ENCODE peak calls at places on chromosomes 5 and 9, in eight cellular contexts. J is heart left ventricle, B is SK-N-SH, G is foreskin fibroblast, W is NT2/D1, Z is T-cell, P is kidney glomerular epithelial cell, Q is HCEC 1CT. D is an unnamed sample.

GRCh38 chr5:147174671-147175070 is 60.2 kb upstream of the STK32A start:
- DNase-seq in J (no peak), B (no peak), G (no peak), W (no peak), Z (no peak), P (no peak), Q (no peak), D (no peak)

GRCh38 chr9:127788337-127789011 is 2.6 kb downstream of the CDK9 start:
- DNase-seq in J (no peak), B (no peak), G (no peak), W (no peak), Z (no peak), P (no peak), Q (no peak), D (no peak)

GRCh38 chr5:72673623-72674022 is 142.8 kb upstream of the TNPO1 start:
- DNase-seq in J (no peak), B (no peak), G (no peak), W (no peak), Z (no peak), P (no peak), Q (no peak), D (no peak)

GRCh38 chr5:95448836-95449235 is 57.7 kb downstream of the FAM81B start:
- DNase-seq in J (no peak), B (no peak), G (no peak), W (no peak), Z (no peak), P (no peak), Q (no peak), D (no peak)

GRCh38 chr5:114387433-114387832 is 25.6 kb downstream of the KCNN2 start:
- DNase-seq in J (no peak), B (no peak), G (peak; percentile 20), W (no peak), Z (no peak), P (no peak), Q (no peak), D (no peak)

GRCh38 chr5:78504726-78505431 is 143.7 kb downstream of the LHFPL2 start:
- DNase-seq in J (peak; percentile 95), B (peak; percentile 80), G (peak; percentile 99), W (no peak), Z (no peak), P (peak; percentile 50), Q (peak; percentile 98), D (peak; percentile 75)

GRCh38 chr5:148858547-148858946 is 32.1 kb downstream of the ADRB2 start:
- DNase-seq in J (no peak), B (no peak), G (peak; percentile 69), W (no peak), Z (no peak), P (no peak), Q (no peak), D (no peak)

GRCh38 chr5:45385321-45386058 is 310.7 kb downstream of the HCN1 start:
- DNase-seq in J (no peak), B (no peak), G (peak; percentile 25), W (no peak), Z (no peak), P (no peak), Q (peak; percentile 92), D (peak; percentile 14)

GRCh38 chr5:157449011-157449723 is 10.8 kb upstream of the NIPAL4 start:
- DNase-seq in J (peak; percentile 82), B (peak; percentile 44), G (no peak), W (no peak), Z (no peak), P (no peak), Q (no peak), D (no peak)

GRCh38 chr9:33076031-33076359 is 479 bp downstream of the SMU1 start:
- DNase-seq in J (no peak), B (no peak), G (no peak), W (no peak), Z (no peak), P (no peak), Q (peak; percentile 1), D (peak; percentile 7)

GRCh38 chr5:135964670-135965320 is 10.0 kb upstream of the LECT2 start:
- DNase-seq in J (no peak), B (no peak), G (peak; percentile 47), W (no peak), Z (no peak), P (no peak), Q (peak; percentile 31), D (no peak)

GRCh38 chr5:41722359-41722950 is 147.8 kb downstream of the OXCT1 start:
- DNase-seq in J (no peak), B (no peak), G (peak; percentile 12), W (no peak), Z (no peak), P (no peak), Q (peak; percentile 11), D (peak; percentile 6)

GRCh38 chr9:133682961-133683493 is 46.9 kb downstream of the DBH start:
- DNase-seq in J (peak; percentile 73), B (no peak), G (no peak), W (no peak), Z (no peak), P (no peak), Q (no peak), D (no peak)

GRCh38 chr5:176389114-176389768 is 690 bp downstream of the HIGD2A start:
- DNase-seq in J (no peak), B (peak; percentile 95), G (no peak), W (no peak), Z (no peak), P (peak; percentile 49), Q (no peak), D (no peak)

GRCh38 chr9:91948423-91949292 is 1.4 kb downstream of the ROR2 start:
- DNase-seq in J (peak; percentile 32), B (peak; percentile 79), G (peak; percentile 67), W (no peak), Z (peak; percentile 4), P (no peak), Q (peak; percentile 48), D (peak; percentile 36)

GRCh38 chr5:10418654-10419345 is 22.9 kb upstream of the ROPN1L start:
- DNase-seq in J (no peak), B (no peak), G (no peak), W (no peak), Z (no peak), P (no peak), Q (no peak), D (no peak)

GRCh38 chr5:89204766-89205165 is 321.8 kb upstream of the MEF2C start:
- DNase-seq in J (no peak), B (no peak), G (peak; percentile 41), W (no peak), Z (no peak), P (no peak), Q (peak; percentile 49), D (no peak)

GRCh38 chr5:15763754-15764153 is 263.8 kb downstream of the FBXL7 start:
- DNase-seq in J (no peak), B (peak; percentile 28), G (peak; percentile 76), W (no peak), Z (no peak), P (no peak), Q (peak; percentile 36), D (no peak)

GRCh38 chr5:44536650-44537260 is 147.5 kb upstream of the FGF10 start:
- DNase-seq in J (no peak), B (peak; percentile 35), G (peak; percentile 50), W (peak; percentile 22), Z (no peak), P (peak; percentile 14), Q (peak; percentile 45), D (peak; percentile 42)

GRCh38 chr5:120682851-120683250 is 218.8 kb downstream of the PRR16 start:
- DNase-seq in J (no peak), B (no peak), G (peak; percentile 68), W (no peak), Z (no peak), P (no peak), Q (peak; percentile 62), D (no peak)

GRCh38 chr9:124869986-124870560 is 8.1 kb downstream of the ARPC5L start:
- DNase-seq in J (no peak), B (no peak), G (peak; percentile 79), W (no peak), Z (peak; percentile 79), P (peak; percentile 37), Q (peak; percentile 46), D (peak; percentile 39)

GRCh38 chr5:8905021-8905420 is 640.9 kb downstream of the SEMA5A start:
- DNase-seq in J (no peak), B (no peak), G (peak; percentile 93), W (no peak), Z (no peak), P (no peak), Q (no peak), D (no peak)

GRCh38 chr5:140965905-140966292 is 377 bp upstream of the PCDHAC2 start:
- DNase-seq in J (no peak), B (no peak), G (no peak), W (no peak), Z (no peak), P (no peak), Q (no peak), D (no peak)

GRCh38 chr9:130780865-130781504 is 54.1 kb upstream of the ABL1 start:
- DNase-seq in J (peak; percentile 76), B (no peak), G (peak; percentile 97), W (no peak), Z (no peak), P (no peak), Q (peak; percentile 94), D (peak; percentile 83)

GRCh38 chr5:67431191-67431590 is 234.6 kb upstream of the CD180 start:
- DNase-seq in J (no peak), B (no peak), G (peak; percentile 38), W (no peak), Z (no peak), P (no peak), Q (peak; percentile 65), D (no peak)

GRCh38 chr5:151870820-151871219 is 53.8 kb downstream of the GLRA1 start:
- DNase-seq in J (no peak), B (no peak), G (peak; percentile 30), W (no peak), Z (no peak), P (peak; percentile 77), Q (peak; percentile 94), D (peak; percentile 88)

GRCh38 chr5:59660737-59661136 is 232.8 kb downstream of the PDE4D start:
- DNase-seq in J (no peak), B (peak; percentile 21), G (peak; percentile 67), W (no peak), Z (no peak), P (peak; percentile 34), Q (peak; percentile 59), D (peak; percentile 61)

GRCh38 chr5:68074048-68074632 is 141.4 kb upstream of the PIK3R1 start:
- DNase-seq in J (no peak), B (no peak), G (peak; percentile 67), W (no peak), Z (no peak), P (no peak), Q (no peak), D (no peak)

GRCh38 chr5:14463629-14464028 is 118.0 kb upstream of the OTULINL start:
- DNase-seq in J (no peak), B (no peak), G (peak; percentile 87), W (no peak), Z (no peak), P (peak; percentile 66), Q (peak; percentile 74), D (no peak)

GRCh38 chr9:78234810-78235209 is 1.1 kb upstream of the CEP78 start:
- DNase-seq in J (no peak), B (no peak), G (peak; percentile 54), W (no peak), Z (no peak), P (peak; percentile 43), Q (peak; percentile 26), D (no peak)

GRCh38 chr5:172145870-172146747 is 41.9 kb downstream of the STK10 start:
- DNase-seq in J (no peak), B (no peak), G (no peak), W (no peak), Z (no peak), P (no peak), Q (no peak), D (peak; percentile 19)

GRCh38 chr5:7850533-7851239 is at the start of gene CFAP90:
- DNase-seq in J (peak; percentile 42), B (peak; percentile 94), G (peak; percentile 65), W (peak; percentile 54), Z (no peak), P (peak; percentile 13), Q (no peak), D (peak; percentile 47)

GRCh38 chr5:150422075-150422474 is 9.4 kb upstream of the CD74 start:
- DNase-seq in J (no peak), B (no peak), G (no peak), W (no peak), Z (no peak), P (no peak), Q (no peak), D (no peak)